ENCODE peak calls at places on chromosomes 13 and 19, in five cellular contexts. One of them, this sample, is unnamed.

GRCh38 chr19:9953802-9954542 is 17.7 kb upstream of the OLFM2 start:
- DNase-seq in SK-N-SH: no peak
- DNase-seq in GM12878: no peak
- DNase-seq in K562: no peak
- DNase-seq in HepG2: no peak
- DNase-seq in this sample: no peak

GRCh38 chr13:32917504-32917903 is 98.7 kb upstream of the KL start:
- DNase-seq in SK-N-SH: no peak
- DNase-seq in GM12878: peak
- DNase-seq in K562: no peak
- DNase-seq in HepG2: no peak
- DNase-seq in this sample: no peak

GRCh38 chr13:80469841-80470378 is 129.0 kb upstream of the SPRY2 start:
- DNase-seq in SK-N-SH: no peak
- DNase-seq in GM12878: no peak
- DNase-seq in K562: no peak
- DNase-seq in HepG2: no peak
- DNase-seq in this sample: no peak

GRCh38 chr19:6521718-6522646 is 8.8 kb upstream of the TNFSF9 start:
- DNase-seq in SK-N-SH: no peak
- DNase-seq in GM12878: peak
- DNase-seq in K562: peak
- DNase-seq in HepG2: no peak
- DNase-seq in this sample: no peak

GRCh38 chr13:100789481-100789880 is 114.9 kb upstream of the TMTC4 start:
- DNase-seq in SK-N-SH: no peak
- DNase-seq in GM12878: no peak
- DNase-seq in K562: no peak
- DNase-seq in HepG2: peak
- DNase-seq in this sample: no peak

GRCh38 chr19:49357186-49357585 is 5.0 kb downstream of the TEAD2 start:
- DNase-seq in SK-N-SH: no peak
- DNase-seq in GM12878: no peak
- DNase-seq in K562: no peak
- DNase-seq in HepG2: no peak
- DNase-seq in this sample: no peak

GRCh38 chr13:34522818-34523217 is 419.3 kb upstream of the NBEA start:
- DNase-seq in SK-N-SH: no peak
- DNase-seq in GM12878: no peak
- DNase-seq in K562: no peak
- DNase-seq in HepG2: no peak
- DNase-seq in this sample: no peak

GRCh38 chr19:40646564-40647254 is 43.7 kb downstream of the NUMBL start:
- DNase-seq in SK-N-SH: no peak
- DNase-seq in GM12878: no peak
- DNase-seq in K562: no peak
- DNase-seq in HepG2: no peak
- DNase-seq in this sample: no peak

GRCh38 chr13:64248371-64249065 is 2832.9 kb upstream of the PCDH20 start:
- DNase-seq in SK-N-SH: no peak
- DNase-seq in GM12878: no peak
- DNase-seq in K562: no peak
- DNase-seq in HepG2: no peak
- DNase-seq in this sample: no peak

GRCh38 chr13:50891206-50891605 is 18.4 kb upstream of the RNASEH2B start:
- DNase-seq in SK-N-SH: no peak
- DNase-seq in GM12878: no peak
- DNase-seq in K562: no peak
- DNase-seq in HepG2: no peak
- DNase-seq in this sample: no peak

GRCh38 chr19:3580156-3580955 is 4.9 kb upstream of the GIPC3 start:
- DNase-seq in SK-N-SH: no peak
- DNase-seq in GM12878: no peak
- DNase-seq in K562: peak
- DNase-seq in HepG2: peak
- DNase-seq in this sample: no peak

GRCh38 chr13:37429976-37430375 is 168.6 kb downstream of the POSTN start:
- DNase-seq in SK-N-SH: no peak
- DNase-seq in GM12878: no peak
- DNase-seq in K562: no peak
- DNase-seq in HepG2: no peak
- DNase-seq in this sample: no peak

DNA sequence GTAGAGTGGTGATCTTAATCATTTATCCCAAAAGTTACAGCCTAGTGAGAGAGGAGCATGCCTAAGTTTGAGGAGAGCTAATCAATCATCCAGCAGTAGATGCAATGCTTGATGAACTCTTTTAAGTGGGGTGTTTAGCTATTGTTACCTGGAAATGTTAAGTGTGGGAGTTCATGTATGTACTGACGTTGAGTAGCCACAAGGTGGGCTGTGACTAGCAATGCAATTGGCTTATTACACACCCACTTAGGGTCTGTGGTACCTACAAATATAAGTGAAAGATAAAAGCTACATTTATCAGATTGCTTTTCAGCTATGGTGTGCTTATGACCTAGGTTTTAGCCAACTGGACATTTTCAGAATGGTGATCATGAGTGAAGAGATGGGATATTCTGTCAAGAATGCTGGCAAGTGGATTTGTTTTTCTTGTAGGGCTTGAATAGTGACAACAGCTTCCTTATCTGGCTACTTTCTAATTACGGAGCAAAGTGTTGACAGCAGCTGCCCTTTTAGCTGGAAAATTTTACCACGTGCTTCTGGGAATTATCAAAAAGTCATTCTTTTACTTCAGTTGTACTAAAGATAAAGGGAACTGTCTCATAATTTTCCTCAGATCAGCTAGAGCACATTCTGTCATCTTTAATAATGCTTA is 170.6 kb downstream of the POSTN start:
- DNase-seq in SK-N-SH: no peak
- DNase-seq in GM12878: no peak
- DNase-seq in K562: no peak
- DNase-seq in HepG2: no peak
- DNase-seq in this sample: no peak
- TF ChIP-seq CTCF in SK-N-SH: peak
- TF ChIP-seq CTCF in GM12878: no peak
- TF ChIP-seq CTCF in K562: no peak
- TF ChIP-seq CTCF in HepG2: no peak
- TF ChIP-seq CTCF in this sample: no peak

DNA sequence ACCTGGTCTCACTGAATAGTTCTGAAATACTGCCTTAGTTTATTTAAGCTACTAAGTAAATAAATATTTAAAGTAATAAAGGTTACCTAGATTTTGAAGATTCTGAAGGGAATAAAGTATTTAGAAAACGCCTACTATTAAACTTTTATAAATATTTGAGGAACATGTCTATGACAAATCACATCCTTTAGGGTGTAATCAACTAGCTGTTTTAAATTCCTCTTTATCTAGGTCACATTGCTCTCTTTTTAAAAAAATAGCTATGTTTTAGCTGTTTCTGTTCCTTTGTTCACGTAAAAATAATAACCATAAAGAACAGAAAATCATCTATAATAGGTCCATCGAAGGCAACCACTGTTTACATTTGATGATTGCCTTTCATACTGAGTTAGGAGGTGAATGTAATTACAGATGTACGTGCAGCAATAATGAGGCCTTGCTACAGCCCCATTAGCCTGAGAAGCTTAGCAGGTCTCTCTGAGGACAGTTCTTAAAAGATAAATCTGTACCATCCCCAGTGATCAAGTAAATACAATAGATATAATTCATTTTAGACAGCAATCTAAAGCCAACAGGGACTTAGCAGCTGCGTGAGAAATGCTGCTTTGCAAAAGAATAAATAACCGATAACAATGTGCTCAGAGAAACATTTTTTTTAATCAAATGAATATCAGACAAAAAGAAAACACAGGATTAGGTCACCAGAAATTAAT is 449.5 kb downstream of the LIG4 start:
- DNase-seq in SK-N-SH: peak
- DNase-seq in GM12878: no peak
- DNase-seq in K562: no peak
- DNase-seq in HepG2: no peak
- DNase-seq in this sample: no peak
- TF ChIP-seq ZBTB33 in SK-N-SH: no peak
- TF ChIP-seq ZBTB33 in GM12878: no peak
- TF ChIP-seq ZBTB33 in K562: no peak
- TF ChIP-seq ZBTB33 in HepG2: no peak
- TF ChIP-seq ZBTB33 in this sample: no peak

GRCh38 chr13:102724923-102725322 is 30.1 kb upstream of the METTL21C start:
- DNase-seq in SK-N-SH: peak
- DNase-seq in GM12878: no peak
- DNase-seq in K562: peak
- DNase-seq in HepG2: peak
- DNase-seq in this sample: no peak
- TF ChIP-seq CTCF in SK-N-SH: peak
- TF ChIP-seq CTCF in GM12878: peak
- TF ChIP-seq CTCF in K562: peak
- TF ChIP-seq CTCF in HepG2: peak
- TF ChIP-seq CTCF in this sample: peak

DNA sequence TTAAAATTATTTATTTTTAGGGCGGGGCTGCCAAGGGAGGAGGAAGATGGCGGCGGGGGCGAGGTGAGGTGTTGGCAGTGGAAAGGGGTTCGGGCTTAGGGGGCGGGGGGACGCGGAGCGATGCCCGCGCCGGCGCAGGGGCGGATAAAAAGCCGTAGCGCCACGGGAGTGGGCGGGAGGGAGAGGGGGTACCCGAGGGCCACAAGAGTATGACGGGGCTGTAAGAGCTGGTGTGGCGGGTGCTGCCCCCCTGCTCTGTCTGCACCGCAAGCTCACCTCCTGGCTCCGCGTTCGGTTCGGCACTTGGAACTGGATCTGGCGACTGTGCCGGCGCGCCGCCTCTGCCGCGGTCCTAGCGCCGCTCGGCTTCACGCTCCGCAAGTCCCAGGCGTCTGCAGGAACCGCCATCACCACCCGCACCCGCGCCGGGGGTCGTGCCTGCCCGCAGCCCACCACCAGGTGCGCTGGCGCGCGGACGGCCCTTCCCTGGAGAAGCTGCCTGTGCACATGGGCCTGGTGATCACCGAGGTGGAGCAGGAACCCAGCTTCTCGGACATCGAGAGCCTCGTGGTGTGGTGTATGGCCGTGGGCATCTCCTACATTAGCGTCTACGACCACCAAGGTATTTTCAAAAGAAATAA is 265.2 kb upstream of the SGCG start:
- DNase-seq in SK-N-SH: peak
- DNase-seq in GM12878: no peak
- DNase-seq in K562: peak
- DNase-seq in HepG2: no peak
- DNase-seq in this sample: peak
- TF ChIP-seq ZBTB33 in SK-N-SH: no peak
- TF ChIP-seq ZBTB33 in GM12878: no peak
- TF ChIP-seq ZBTB33 in K562: no peak
- TF ChIP-seq ZBTB33 in HepG2: no peak
- TF ChIP-seq ZBTB33 in this sample: no peak

DNA sequence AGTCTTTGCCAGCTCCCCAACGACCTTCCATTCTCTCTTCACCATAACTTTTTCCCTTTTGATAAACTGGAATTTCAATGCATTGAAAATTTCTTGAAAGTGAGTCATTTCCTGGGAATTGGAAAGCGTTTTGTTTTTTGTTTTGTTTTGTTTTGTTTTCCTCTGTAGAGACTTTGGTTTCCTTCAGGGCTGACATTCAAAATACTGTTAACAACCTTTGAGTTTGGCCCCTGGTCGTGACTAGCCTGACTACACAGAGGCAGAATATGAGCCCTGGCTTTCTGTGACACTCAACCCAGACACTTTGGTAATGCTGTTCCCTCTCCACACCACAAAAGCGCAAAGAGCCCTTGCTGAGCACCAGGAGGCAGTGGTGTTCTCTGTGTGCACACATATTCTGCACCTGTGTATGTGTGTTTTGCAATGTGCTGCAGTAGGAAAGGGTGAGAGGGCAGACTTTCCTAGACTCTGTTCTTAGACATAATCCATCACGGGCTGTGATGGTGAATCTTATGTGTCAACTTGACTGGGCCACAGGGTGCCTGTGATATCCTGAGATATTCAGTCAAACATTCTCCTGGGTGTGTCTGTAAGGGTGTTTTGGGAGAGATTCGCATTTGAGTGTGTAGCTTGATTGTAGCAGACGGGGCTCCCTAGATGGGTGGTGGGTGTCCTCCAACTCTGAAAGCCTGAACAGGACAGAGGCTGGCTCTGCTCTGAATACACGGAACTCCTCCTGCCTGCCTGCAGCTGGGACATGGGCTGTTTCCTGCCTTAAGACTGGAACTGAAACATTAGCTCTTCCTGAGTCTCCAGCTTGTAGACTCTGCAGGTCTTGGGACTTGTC is 29.5 kb upstream of the ANKRD10 start:
- DNase-seq in SK-N-SH: peak
- DNase-seq in GM12878: no peak
- DNase-seq in K562: peak
- DNase-seq in HepG2: peak
- DNase-seq in this sample: peak
- TF ChIP-seq CTCF in SK-N-SH: peak
- TF ChIP-seq CTCF in GM12878: peak
- TF ChIP-seq CTCF in K562: peak
- TF ChIP-seq CTCF in HepG2: peak
- TF ChIP-seq CTCF in this sample: no peak

DNA sequence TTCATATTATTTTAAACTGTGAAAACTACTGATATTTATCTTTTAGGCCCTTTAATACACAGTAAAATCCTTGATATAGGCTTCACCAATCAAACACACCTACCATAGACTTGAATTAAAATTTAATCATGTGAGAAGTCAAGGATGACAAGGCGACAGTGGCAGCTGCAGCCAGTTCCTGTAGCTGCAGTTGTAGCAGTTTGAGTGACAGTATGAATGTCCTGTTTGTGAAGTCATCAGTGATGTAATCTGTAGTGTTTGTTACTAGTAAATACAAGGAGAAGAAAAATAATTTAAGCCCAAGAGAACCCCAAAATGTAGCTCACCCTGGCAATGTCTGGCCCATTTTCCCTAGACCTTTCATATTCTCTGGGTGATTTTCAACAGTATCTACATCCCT is 897.0 kb downstream of the SLITRK6 start:
- DNase-seq in SK-N-SH: no peak
- DNase-seq in GM12878: no peak
- DNase-seq in K562: no peak
- DNase-seq in HepG2: no peak
- DNase-seq in this sample: no peak
- TF ChIP-seq ZBTB33 in SK-N-SH: no peak
- TF ChIP-seq ZBTB33 in GM12878: no peak
- TF ChIP-seq ZBTB33 in K562: no peak
- TF ChIP-seq ZBTB33 in HepG2: no peak
- TF ChIP-seq ZBTB33 in this sample: no peak

GRCh38 chr19:38556521-38557174 is 61.1 kb downstream of the MAP4K1 start:
- DNase-seq in SK-N-SH: no peak
- DNase-seq in GM12878: peak
- DNase-seq in K562: peak
- DNase-seq in HepG2: no peak
- DNase-seq in this sample: no peak
- TF ChIP-seq CTCF in SK-N-SH: no peak
- TF ChIP-seq CTCF in GM12878: peak
- TF ChIP-seq CTCF in K562: no peak
- TF ChIP-seq CTCF in HepG2: no peak
- TF ChIP-seq CTCF in this sample: no peak

DNA sequence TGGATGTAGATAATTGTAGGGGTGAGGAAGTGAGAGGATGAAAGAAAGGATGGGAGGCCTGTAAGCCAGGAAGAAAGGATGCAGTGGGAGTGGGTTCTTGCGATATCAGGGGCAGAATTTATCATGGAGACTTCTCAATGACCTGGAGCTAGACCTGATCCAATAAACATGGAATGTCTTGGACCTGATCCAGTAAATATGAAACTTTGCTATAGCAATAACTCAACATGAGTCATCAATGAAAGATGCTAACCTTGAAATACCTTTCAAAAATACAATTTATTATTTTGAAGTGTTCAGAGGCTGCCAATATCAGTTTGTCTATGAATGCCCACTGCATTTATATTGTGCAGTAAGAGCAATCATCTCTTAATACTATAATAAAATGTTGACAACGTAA is 279.5 kb downstream of the POU4F1 start:
- DNase-seq in SK-N-SH: no peak
- DNase-seq in GM12878: no peak
- DNase-seq in K562: no peak
- DNase-seq in HepG2: no peak
- DNase-seq in this sample: no peak
- TF ChIP-seq ZBTB33 in SK-N-SH: no peak
- TF ChIP-seq ZBTB33 in GM12878: no peak
- TF ChIP-seq ZBTB33 in K562: no peak
- TF ChIP-seq ZBTB33 in HepG2: no peak
- TF ChIP-seq ZBTB33 in this sample: no peak

This sample was measured in HCT116.